ENCODE peak calls at places on chromosomes 4 and X, in six cellular contexts. I is retina, S is iPS-NIHi11, J is epithelial cell of esophagus, K is LoVo, O is adipocyte. T is an unnamed sample.

GRCh38 chrX:103428525-103428924 is 52.2 kb downstream of the BEX3 start:
- DNase-seq in I (no peak), S (no peak), J (no peak), K (no peak), O (no peak), T (no peak)

GRCh38 chrX:63349307-63349706 is 1.8 kb downstream of the SPIN4 start:
- DNase-seq in I (peak; percentile 3), S (no peak), J (no peak), K (no peak), O (peak; percentile 10), T (no peak)

GRCh38 chrX:1150569-1151347 is 61.7 kb downstream of the CRLF2 start:
- DNase-seq in I (no peak), S (no peak), J (no peak), K (no peak), O (no peak), T (no peak)

GRCh38 chr4:7451434-7451789 is 16.7 kb upstream of the PSAPL1 start:
- DNase-seq in I (no peak), S (no peak), J (no peak), K (no peak), O (no peak), T (no peak)

GRCh38 chr4:32499176-32499575 is 1779.0 kb downstream of the PCDH7 start:
- DNase-seq in I (no peak), S (no peak), J (peak; percentile 80), K (no peak), O (peak; percentile 66), T (no peak)

GRCh38 chr4:67638157-67638556 is 62.8 kb downstream of the UBA6 start:
- DNase-seq in I (no peak), S (no peak), J (no peak), K (no peak), O (no peak), T (no peak)

GRCh38 chr4:180028682-180029081 is 2214.5 kb upstream of the TENM3 start:
- DNase-seq in I (no peak), S (peak; percentile 23), J (peak; percentile 60), K (peak; percentile 4), O (peak; percentile 65), T (peak; percentile 15)

GRCh38 chr4:180394307-180394706 is 1848.9 kb upstream of the TENM3 start:
- DNase-seq in I (no peak), S (no peak), J (no peak), K (no peak), O (no peak), T (no peak)

GRCh38 chr4:46386570-46386969 is 3.4 kb downstream of the GABRA2 start:
- DNase-seq in I (no peak), S (no peak), J (no peak), K (no peak), O (no peak), T (no peak)

GRCh38 chrX:47513697-47514085 is 30.7 kb upstream of the ZNF41 start:
- DNase-seq in I (peak; percentile 26), S (no peak), J (no peak), K (no peak), O (no peak), T (no peak)

GRCh38 chrX:55754861-55755294 is 37.3 kb downstream of the RRAGB start:
- DNase-seq in I (no peak), S (no peak), J (peak; percentile 48), K (no peak), O (no peak), T (no peak)

GRCh38 chr4:150007512-150007911 is 70.7 kb upstream of the DCLK2 start:
- DNase-seq in I (no peak), S (no peak), J (peak; percentile 39), K (peak; percentile 42), O (peak; percentile 45), T (no peak)

GRCh38 chr4:6008766-6009385 is 9.4 kb downstream of the C4orf50 start:
- DNase-seq in I (no peak), S (no peak), J (no peak), K (no peak), O (no peak), T (no peak)

GRCh38 chrX:130902446-130902782 is 595 bp downstream of the ENOX2 start:
- DNase-seq in I (no peak), S (no peak), J (no peak), K (no peak), O (no peak), T (no peak)

GRCh38 chr4:40621229-40621591 is 8.5 kb downstream of the RBM47 start:
- DNase-seq in I (no peak), S (no peak), J (no peak), K (no peak), O (no peak), T (no peak)

GRCh38 chr4:91064157-91064853 is 937.1 kb downstream of the CCSER1 start:
- DNase-seq in I (peak; percentile 74), S (peak; percentile 15), J (peak; percentile 32), K (peak; percentile 19), O (no peak), T (peak; percentile 33)

GRCh38 chr4:173182403-173182802 is 13.8 kb downstream of the GALNT7 start:
- DNase-seq in I (no peak), S (no peak), J (peak; percentile 85), K (no peak), O (peak; percentile 73), T (no peak)

GRCh38 chrX:103607385-103608304 is at the start of gene TCEAL3:
- DNase-seq in I (peak; percentile 77), S (peak; percentile 73), J (peak; percentile 25), K (no peak), O (peak; percentile 77), T (no peak)

GRCh38 chr4:2788532-2789103 is 4.3 kb upstream of the SH3BP2 start:
- DNase-seq in I (no peak), S (no peak), J (no peak), K (no peak), O (peak; percentile 48), T (no peak)

GRCh38 chr4:11741190-11741652 is 312.5 kb upstream of the HS3ST1 start:
- DNase-seq in I (no peak), S (no peak), J (peak; percentile 46), K (peak; percentile 51), O (peak; percentile 62), T (no peak)

GRCh38 chrX:9341305-9342201 is 123.3 kb upstream of the TBL1X start:
- DNase-seq in I (peak; percentile 38), S (peak; percentile 15), J (no peak), K (peak; percentile 3), O (peak; percentile 62), T (no peak)

GRCh38 chrX:113529425-113530013 is 688.9 kb upstream of the AMOT start:
- DNase-seq in I (no peak), S (no peak), J (no peak), K (no peak), O (no peak), T (no peak)

GRCh38 chrX:9816094-9816700 is 30.0 kb downstream of the SHROOM2 start:
- DNase-seq in I (no peak), S (no peak), J (peak; percentile 8), K (no peak), O (no peak), T (no peak)

GRCh38 chr4:40809058-40809457 is 59.3 kb downstream of the NSUN7 start:
- DNase-seq in I (no peak), S (no peak), J (no peak), K (no peak), O (no peak), T (no peak)

GRCh38 chr4:141131738-141132688 is 1.3 kb downstream of the RNF150 start:
- DNase-seq in I (peak; percentile 90), S (no peak), J (no peak), K (no peak), O (peak; percentile 68), T (no peak)